ENCODE peak calls at places on chromosome 10, in eight cellular contexts. A is fibroblast of villous mesenchyme, I is Caco-2, Z is Calu3, V is GM13977, N is neural crest cell, W is H9, O is mammary epithelial cell. R is an unnamed sample.

GRCh38 chr10:24574578-24575155 is 149.0 kb downstream of the ARHGAP21 start:
- DNase-seq in A (no peak), I (no peak), Z (no peak), V (no peak), N (no peak), W (no peak), O (no peak), R (no peak)

GRCh38 chr10:125782661-125783060 is 7.0 kb upstream of the MMP21 start:
- DNase-seq in A (no peak), I (no peak), Z (no peak), V (no peak), N (no peak), W (no peak), O (no peak), R (no peak)

GRCh38 chr10:71857934-71858890 is 7.2 kb upstream of the PSAP start:
- DNase-seq in A (no peak), I (no peak), Z (no peak), V (no peak), N (no peak), W (no peak), O (no peak), R (no peak)

GRCh38 chr10:18681971-18682403 is 22.8 kb downstream of the ARL5B start:
- DNase-seq in A (peak), I (no peak), Z (no peak), V (no peak), N (no peak), W (no peak), O (peak), R (no peak)

GRCh38 chr10:35388197-35388596 is 51.9 kb downstream of the CCNY start:
- DNase-seq in A (no peak), I (no peak), Z (no peak), V (no peak), N (no peak), W (no peak), O (no peak), R (no peak)

GRCh38 chr10:119658274-119658673 is 7.1 kb downstream of the BAG3 start:
- DNase-seq in A (peak), I (no peak), Z (peak), V (no peak), N (no peak), W (peak), O (peak), R (no peak)

GRCh38 chr10:84356951-84357350 is 28.6 kb downstream of the CCSER2 start:
- DNase-seq in A (no peak), I (no peak), Z (no peak), V (no peak), N (no peak), W (no peak), O (no peak), R (no peak)

GRCh38 chr10:82924711-82925110 is 1049.7 kb downstream of the NRG3 start:
- DNase-seq in A (peak), I (no peak), Z (no peak), V (no peak), N (no peak), W (no peak), O (no peak), R (no peak)

GRCh38 chr10:50576245-50576815 is 47.4 kb downstream of the SGMS1 start:
- DNase-seq in A (no peak), I (no peak), Z (peak), V (no peak), N (no peak), W (no peak), O (no peak), R (no peak)

GRCh38 chr10:18683427-18683826 is 24.2 kb downstream of the ARL5B start:
- DNase-seq in A (peak), I (no peak), Z (no peak), V (no peak), N (no peak), W (no peak), O (peak), R (no peak)

GRCh38 chr10:79502561-79503309 is 9.6 kb upstream of the EIF5AL1 start:
- DNase-seq in A (no peak), I (peak), Z (peak), V (no peak), N (no peak), W (peak), O (peak), R (no peak)

GRCh38 chr10:14688606-14689005 is 86.1 kb downstream of the FAM107B start:
- DNase-seq in A (peak), I (no peak), Z (no peak), V (no peak), N (no peak), W (no peak), O (no peak), R (no peak)

GRCh38 chr10:119973261-119973660 is 80.7 kb downstream of the SEC23IP start:
- DNase-seq in A (peak), I (peak), Z (no peak), V (no peak), N (no peak), W (no peak), O (peak), R (no peak)

GRCh38 chr10:6270951-6271350 is 68.2 kb downstream of the PFKFB3 start:
- DNase-seq in A (no peak), I (no peak), Z (no peak), V (no peak), N (no peak), W (no peak), O (no peak), R (no peak)

GRCh38 chr10:133520193-133520738 is 6.9 kb upstream of the CYP2E1 start:
- DNase-seq in A (peak), I (peak), Z (peak), V (peak), N (no peak), W (peak), O (peak), R (peak)

GRCh38 chr10:11684717-11685645 is 57.2 kb upstream of the ECHDC3 start:
- DNase-seq in A (peak), I (peak), Z (peak), V (peak), N (no peak), W (peak), O (peak), R (peak)

GRCh38 chr10:27439101-27439500 is 65.0 kb upstream of the RAB18 start:
- DNase-seq in A (no peak), I (no peak), Z (no peak), V (no peak), N (no peak), W (no peak), O (peak), R (no peak)

GRCh38 chr10:114623661-114624294 is 34.3 kb downstream of the ABLIM1 start:
- DNase-seq in A (peak), I (peak), Z (peak), V (no peak), N (no peak), W (no peak), O (peak), R (no peak)

GRCh38 chr10:69439350-69439739 is 11.9 kb upstream of the TSPAN15 start:
- DNase-seq in A (no peak), I (no peak), Z (peak), V (no peak), N (no peak), W (no peak), O (peak), R (no peak)

GRCh38 chr10:132906106-132906505 is 36.3 kb downstream of the CFAP46 start:
- DNase-seq in A (no peak), I (no peak), Z (no peak), V (no peak), N (no peak), W (no peak), O (no peak), R (no peak)

GRCh38 chr10:5442056-5442989 is 30.0 kb downstream of the NET1 start:
- DNase-seq in A (peak), I (peak), Z (peak), V (peak), N (peak), W (no peak), O (peak), R (peak)

GRCh38 chr10:43114031-43114742 is 24.1 kb upstream of the CSGALNACT2 start:
- DNase-seq in A (no peak), I (no peak), Z (no peak), V (no peak), N (no peak), W (no peak), O (no peak), R (no peak)

GRCh38 chr10:129761981-129762956 is 201.8 kb downstream of the EBF3 start:
- DNase-seq in A (no peak), I (no peak), Z (no peak), V (no peak), N (no peak), W (peak), O (no peak), R (no peak)

GRCh38 chr10:72730462-72730861 is 38.5 kb downstream of the MCU start:
- DNase-seq in A (peak), I (no peak), Z (no peak), V (no peak), N (no peak), W (no peak), O (no peak), R (no peak)

GRCh38 chr10:5023126-5023701 is 19.6 kb upstream of the AKR1C2 start:
- DNase-seq in A (no peak), I (no peak), Z (no peak), V (no peak), N (no peak), W (no peak), O (no peak), R (no peak)

GRCh38 chr10:97124211-97124610 is 61.5 kb downstream of the SLIT1 start:
- DNase-seq in A (no peak), I (no peak), Z (no peak), V (no peak), N (no peak), W (no peak), O (no peak), R (no peak)

GRCh38 chr10:24132741-24133140 is 76.2 kb upstream of the KIAA1217 start:
- DNase-seq in A (no peak), I (no peak), Z (no peak), V (no peak), N (no peak), W (no peak), O (peak), R (no peak)

GRCh38 chr10:21030096-21030495 is 133.0 kb upstream of the NEBL start:
- DNase-seq in A (peak), I (no peak), Z (peak), V (no peak), N (no peak), W (no peak), O (no peak), R (no peak)

GRCh38 chr10:63760034-63760707 is 239.0 kb downstream of the REEP3 start:
- DNase-seq in A (peak), I (no peak), Z (no peak), V (no peak), N (no peak), W (no peak), O (no peak), R (no peak)

GRCh38 chr10:88253-88652 is 39.2 kb upstream of the TUBB8 start:
- DNase-seq in A (no peak), I (no peak), Z (no peak), V (no peak), N (no peak), W (no peak), O (no peak), R (no peak)

GRCh38 chr10:118625504-118625903 is 30.1 kb upstream of the PRLHR start:
- DNase-seq in A (no peak), I (no peak), Z (no peak), V (no peak), N (no peak), W (no peak), O (no peak), R (no peak)

GRCh38 chr10:133617196-133617595 is 9.4 kb downstream of the FRG2B start:
- DNase-seq in A (no peak), I (no peak), Z (no peak), V (no peak), N (no peak), W (no peak), O (no peak), R (no peak)

GRCh38 chr10:114399576-114399975 is 4.7 kb downstream of the AFAP1L2 start:
- DNase-seq in A (peak), I (no peak), Z (no peak), V (no peak), N (no peak), W (no peak), O (no peak), R (no peak)

GRCh38 chr10:98577168-98577567 is 130.4 kb upstream of the HPS1 start:
- DNase-seq in A (peak), I (no peak), Z (no peak), V (no peak), N (no peak), W (no peak), O (no peak), R (no peak)

DNA sequence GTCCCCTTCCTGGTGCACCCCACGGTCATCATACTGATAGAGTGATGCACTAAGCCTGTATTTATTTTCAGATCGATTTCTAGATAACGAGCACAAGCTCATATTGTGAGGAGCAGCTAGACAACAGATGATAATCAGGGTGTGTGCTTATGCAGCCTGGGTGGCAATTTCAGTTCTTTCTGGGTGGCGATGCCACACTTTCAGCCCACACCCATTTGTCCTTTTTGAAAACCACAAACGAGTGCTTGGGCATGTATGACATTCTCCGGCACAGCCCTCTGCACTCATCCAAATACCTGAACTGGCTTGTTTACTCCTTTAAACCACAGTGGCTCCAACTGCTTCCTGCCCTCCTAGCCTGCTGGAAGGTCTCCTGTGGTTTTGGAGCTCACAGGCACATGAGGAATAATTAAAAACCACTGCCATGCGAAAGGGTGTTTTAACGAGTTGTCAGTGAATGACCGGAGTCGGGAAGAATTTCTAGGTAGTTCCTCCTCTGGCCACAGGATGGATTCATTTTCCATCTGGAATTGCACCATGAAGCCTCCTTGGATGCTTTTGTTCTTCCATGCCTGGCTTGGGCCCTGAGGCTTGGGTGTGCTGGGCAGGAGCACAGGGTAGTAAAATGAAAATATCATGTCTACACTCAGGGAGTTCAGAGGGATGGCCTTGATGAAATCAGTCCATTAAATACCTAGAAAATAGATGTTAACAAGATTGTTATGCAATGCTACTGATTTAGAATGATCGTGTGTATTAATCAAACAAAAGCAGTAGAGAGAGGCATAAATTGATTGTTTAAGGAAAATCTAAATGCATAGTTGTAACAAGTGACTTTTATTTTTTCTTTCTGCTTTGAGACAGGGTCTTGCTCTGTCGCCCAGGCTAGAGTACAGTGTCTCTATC is 52.4 kb upstream of the ITGB1 start:
- DNase-seq in A (peak), I (peak), Z (peak), V (no peak), N (no peak), W (peak), O (peak), R (no peak)
- TF ChIP-seq CTCF in A (peak), I (peak), Z (peak), V (no peak), N (peak), W (peak), O (peak), R (no peak)

GRCh38 chr10:93039721-93040120 is 20.9 kb upstream of the CYP26C1 start:
- DNase-seq in A (peak), I (peak), Z (no peak), V (peak), N (no peak), W (peak), O (peak), R (peak)
- TF ChIP-seq CTCF in A (peak), I (peak), Z (no peak), V (peak), N (no peak), W (peak), O (peak), R (peak)

DNA sequence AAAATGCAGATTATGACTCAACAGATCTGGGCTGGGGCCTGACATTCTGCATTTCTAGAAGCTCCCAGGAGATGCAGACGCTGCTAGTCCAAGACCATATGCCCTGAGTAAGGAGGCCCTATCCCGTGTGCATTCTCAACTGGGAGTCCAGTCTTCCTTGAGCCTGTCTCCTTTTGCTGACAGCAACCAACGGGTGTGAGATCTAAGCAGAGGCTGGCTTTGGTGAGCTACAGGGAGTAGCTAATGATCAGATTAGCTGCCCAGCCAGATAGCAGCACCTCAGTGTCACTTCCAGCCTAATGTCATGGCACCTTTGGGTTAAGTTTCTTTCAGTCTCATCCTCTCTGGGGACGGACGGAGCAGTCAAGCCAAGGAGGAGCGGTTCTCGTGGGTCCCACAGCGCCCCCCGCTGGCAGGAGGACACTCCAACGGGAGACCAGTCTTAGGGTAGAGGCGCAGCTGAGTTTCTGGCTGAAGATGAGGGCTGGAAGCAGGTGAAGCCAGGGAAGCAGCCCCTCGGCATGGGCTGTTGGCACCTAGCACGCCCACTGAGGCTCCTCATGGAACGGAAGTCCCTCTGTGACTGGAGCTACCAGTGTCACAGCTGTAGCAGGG is 154.0 kb downstream of the CCDC3 start:
- DNase-seq in A (no peak), I (peak), Z (peak), V (no peak), N (peak), W (peak), O (no peak), R (no peak)
- TF ChIP-seq CTCF in A (peak), I (peak), Z (no peak), V (peak), N (peak), W (peak), O (peak), R (no peak)

DNA sequence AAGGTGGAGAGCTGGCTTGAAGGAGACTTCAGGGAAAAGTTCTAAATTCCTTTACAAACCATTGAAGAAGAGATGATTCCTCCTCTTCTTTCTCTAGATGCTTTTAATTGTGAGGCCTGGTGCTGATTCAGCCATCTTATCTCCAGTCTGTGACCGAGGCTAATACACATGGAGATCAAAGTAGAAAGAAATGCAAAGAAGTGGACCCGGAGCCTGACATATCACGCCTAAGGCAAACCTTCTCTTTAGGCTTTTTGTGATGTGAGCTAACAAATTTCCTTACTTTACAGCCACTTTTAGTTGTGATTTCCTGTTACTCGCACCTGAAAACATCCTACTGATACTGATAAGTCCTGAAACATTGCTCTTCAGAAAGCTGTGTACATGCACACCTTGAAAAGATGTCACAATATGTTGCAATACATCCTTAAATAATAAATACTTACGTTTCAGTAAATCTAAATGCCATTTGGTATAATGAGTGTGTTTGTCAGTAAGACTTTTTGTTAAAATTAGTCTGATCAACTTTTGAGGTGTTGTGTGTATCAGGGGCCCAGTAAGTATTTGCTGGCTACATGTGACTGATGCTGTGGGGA is 192.4 kb downstream of the BAMBI start:
- DNase-seq in A (no peak), I (no peak), Z (no peak), V (no peak), N (no peak), W (no peak), O (no peak), R (no peak)
- TF ChIP-seq CTCF in A (no peak), I (no peak), Z (no peak), V (no peak), N (no peak), W (no peak), O (no peak), R (no peak)

GRCh38 chr10:22218448-22218847 is 633 bp upstream of the EBLN1 start:
- DNase-seq in A (no peak), I (peak), Z (no peak), V (no peak), N (no peak), W (peak), O (no peak), R (no peak)
- TF ChIP-seq CTCF in A (peak), I (peak), Z (no peak), V (no peak), N (peak), W (peak), O (no peak), R (no peak)

DNA sequence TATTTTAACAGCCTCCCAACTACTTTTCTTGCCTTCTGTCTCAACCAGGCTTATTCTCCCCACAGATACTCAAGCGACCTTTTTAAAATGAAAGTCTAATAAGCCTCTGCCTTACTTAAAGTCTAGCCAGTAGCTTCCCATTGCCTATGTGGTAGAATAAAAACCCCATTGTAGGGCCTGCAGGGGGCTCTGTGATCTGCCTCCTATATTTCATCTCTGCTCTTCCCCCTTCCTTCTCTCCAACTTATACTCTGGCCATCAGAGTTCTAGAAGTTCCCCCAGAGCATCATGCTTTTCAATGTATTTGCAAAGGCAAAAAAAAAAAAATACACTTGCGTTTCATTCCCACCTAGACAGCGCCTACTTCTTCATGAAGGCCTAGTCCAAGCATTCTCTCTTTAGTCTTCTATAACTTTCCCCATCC is 167.7 kb upstream of the ADO start:
- DNase-seq in A (peak), I (no peak), Z (peak), V (no peak), N (no peak), W (no peak), O (no peak), R (no peak)
- TF ChIP-seq CTCF in A (peak), I (no peak), Z (no peak), V (peak), N (no peak), W (peak), O (no peak), R (no peak)

GRCh38 chr10:3681642-3682554 is 103.1 kb downstream of the KLF6 start:
- DNase-seq in A (no peak), I (no peak), Z (peak), V (no peak), N (peak), W (no peak), O (no peak), R (no peak)
- TF ChIP-seq CTCF in A (no peak), I (no peak), Z (no peak), V (no peak), N (no peak), W (no peak), O (no peak), R (no peak)

GRCh38 chr10:3451516-3452185 is 279.1 kb upstream of the PITRM1 start:
- DNase-seq in A (no peak), I (no peak), Z (no peak), V (no peak), N (no peak), W (no peak), O (no peak), R (no peak)

GRCh38 chr10:3452683-3453388 is 280.3 kb upstream of the PITRM1 start:
- DNase-seq in A (peak), I (no peak), Z (no peak), V (no peak), N (no peak), W (no peak), O (peak), R (no peak)

GRCh38 chr10:3455385-3456334 is 283.1 kb upstream of the PITRM1 start:
- DNase-seq in A (peak), I (no peak), Z (no peak), V (no peak), N (no peak), W (no peak), O (peak), R (no peak)

GRCh38 chr10:3452234-3452633 is 279.7 kb upstream of the PITRM1 start:
- DNase-seq in A (peak), I (no peak), Z (no peak), V (no peak), N (no peak), W (no peak), O (peak), R (no peak)
- TF ChIP-seq CTCF in A (peak), I (no peak), Z (no peak), V (peak), N (peak), W (peak), O (peak), R (no peak)